ENCODE peak calls at places on chromosomes 16 and 17, in ten cellular contexts. One of them, this sample, is unnamed.

GRCh38 chr17:76196675-76197074 is 43.6 kb downstream of the RNF157 start:
- DNase-seq in heart left ventricle: peak; percentile 77
- DNase-seq in IMR-90: no peak
- DNase-seq in neural progenitor cell: no peak
- DNase-seq in suprapubic skin: peak; percentile 83
- DNase-seq in right atrium auricular region: peak; percentile 73
- DNase-seq in vagina: no peak
- DNase-seq in prostate gland: peak; percentile 88
- DNase-seq in astrocyte: no peak
- DNase-seq in PC-3: no peak
- DNase-seq in this sample: peak; percentile 97

GRCh38 chr16:51971184-51971583 is 575.8 kb downstream of the TOX3 start:
- DNase-seq in heart left ventricle: no peak
- DNase-seq in IMR-90: peak; percentile 52
- DNase-seq in neural progenitor cell: peak; percentile 55
- DNase-seq in suprapubic skin: no peak
- DNase-seq in right atrium auricular region: no peak
- DNase-seq in vagina: no peak
- DNase-seq in prostate gland: no peak
- DNase-seq in astrocyte: no peak
- DNase-seq in PC-3: no peak
- DNase-seq in this sample: no peak

GRCh38 chr17:11644265-11645212 is 46.3 kb downstream of the DNAH9 start:
- DNase-seq in heart left ventricle: peak; percentile 68
- DNase-seq in IMR-90: peak; percentile 36
- DNase-seq in neural progenitor cell: peak; percentile 85
- DNase-seq in suprapubic skin: no peak
- DNase-seq in right atrium auricular region: peak; percentile 66
- DNase-seq in vagina: peak; percentile 40
- DNase-seq in prostate gland: peak; percentile 81
- DNase-seq in astrocyte: peak; percentile 20
- DNase-seq in PC-3: peak; percentile 71
- DNase-seq in this sample: peak; percentile 19

GRCh38 chr17:56148333-56148732 is 4.9 kb upstream of the ANKFN1 start:
- DNase-seq in heart left ventricle: no peak
- DNase-seq in IMR-90: no peak
- DNase-seq in neural progenitor cell: no peak
- DNase-seq in suprapubic skin: no peak
- DNase-seq in right atrium auricular region: no peak
- DNase-seq in vagina: no peak
- DNase-seq in prostate gland: no peak
- DNase-seq in astrocyte: no peak
- DNase-seq in PC-3: no peak
- DNase-seq in this sample: no peak

GRCh38 chr17:61423967-61424649 is 24.5 kb downstream of the TBX2 start:
- DNase-seq in heart left ventricle: no peak
- DNase-seq in IMR-90: no peak
- DNase-seq in neural progenitor cell: no peak
- DNase-seq in suprapubic skin: no peak
- DNase-seq in right atrium auricular region: no peak
- DNase-seq in vagina: no peak
- DNase-seq in prostate gland: no peak
- DNase-seq in astrocyte: no peak
- DNase-seq in PC-3: no peak
- DNase-seq in this sample: no peak

GRCh38 chr17:2302740-2303277 is 776 bp downstream of the SMG6 start:
- DNase-seq in heart left ventricle: no peak
- DNase-seq in IMR-90: peak; percentile 6
- DNase-seq in neural progenitor cell: peak; percentile 40
- DNase-seq in suprapubic skin: no peak
- DNase-seq in right atrium auricular region: no peak
- DNase-seq in vagina: no peak
- DNase-seq in prostate gland: no peak
- DNase-seq in astrocyte: no peak
- DNase-seq in PC-3: no peak
- DNase-seq in this sample: no peak

GRCh38 chr16:81707411-81708321 is 71.4 kb upstream of the PLCG2 start:
- DNase-seq in heart left ventricle: no peak
- DNase-seq in IMR-90: peak; percentile 73
- DNase-seq in neural progenitor cell: no peak
- DNase-seq in suprapubic skin: no peak
- DNase-seq in right atrium auricular region: no peak
- DNase-seq in vagina: no peak
- DNase-seq in prostate gland: no peak
- DNase-seq in astrocyte: peak; percentile 51
- DNase-seq in PC-3: peak; percentile 37
- DNase-seq in this sample: no peak

GRCh38 chr17:35795007-35795870 is at the start of gene MMP28:
- DNase-seq in heart left ventricle: peak; percentile 50
- DNase-seq in IMR-90: no peak
- DNase-seq in neural progenitor cell: peak; percentile 78
- DNase-seq in suprapubic skin: peak; percentile 78
- DNase-seq in right atrium auricular region: no peak
- DNase-seq in vagina: peak; percentile 46
- DNase-seq in prostate gland: no peak
- DNase-seq in astrocyte: peak; percentile 21
- DNase-seq in PC-3: peak; percentile 40
- DNase-seq in this sample: no peak

GRCh38 chr16:3021449-3022207 is 1.5 kb downstream of the TNFRSF12A start:
- DNase-seq in heart left ventricle: peak; percentile 90
- DNase-seq in IMR-90: peak; percentile 94
- DNase-seq in neural progenitor cell: peak; percentile 96
- DNase-seq in suprapubic skin: peak; percentile 90
- DNase-seq in right atrium auricular region: peak; percentile 80
- DNase-seq in vagina: no peak
- DNase-seq in prostate gland: peak; percentile 57
- DNase-seq in astrocyte: peak; percentile 91
- DNase-seq in PC-3: peak; percentile 90
- DNase-seq in this sample: peak; percentile 95

GRCh38 chr17:36544049-36544319 is 735 bp upstream of the GGNBP2 start:
- DNase-seq in heart left ventricle: peak; percentile 43
- DNase-seq in IMR-90: peak; percentile 55
- DNase-seq in neural progenitor cell: peak; percentile 50
- DNase-seq in suprapubic skin: no peak
- DNase-seq in right atrium auricular region: peak; percentile 66
- DNase-seq in vagina: no peak
- DNase-seq in prostate gland: peak; percentile 36
- DNase-seq in astrocyte: peak; percentile 47
- DNase-seq in PC-3: peak; percentile 39
- DNase-seq in this sample: peak; percentile 37

GRCh38 chr16:3007957-3008748 is 4.6 kb upstream of the CLDN9 start:
- DNase-seq in heart left ventricle: no peak
- DNase-seq in IMR-90: no peak
- DNase-seq in neural progenitor cell: peak; percentile 59
- DNase-seq in suprapubic skin: no peak
- DNase-seq in right atrium auricular region: no peak
- DNase-seq in vagina: no peak
- DNase-seq in prostate gland: no peak
- DNase-seq in astrocyte: no peak
- DNase-seq in PC-3: no peak
- DNase-seq in this sample: no peak

GRCh38 chr16:88974641-88975215 is 2.3 kb downstream of the CBFA2T3 start:
- DNase-seq in heart left ventricle: no peak
- DNase-seq in IMR-90: no peak
- DNase-seq in neural progenitor cell: no peak
- DNase-seq in suprapubic skin: no peak
- DNase-seq in right atrium auricular region: no peak
- DNase-seq in vagina: no peak
- DNase-seq in prostate gland: no peak
- DNase-seq in astrocyte: no peak
- DNase-seq in PC-3: no peak
- DNase-seq in this sample: no peak

GRCh38 chr17:74987909-74988711 is 678 bp downstream of the CDR2L start:
- DNase-seq in heart left ventricle: peak; percentile 92
- DNase-seq in IMR-90: peak; percentile 76
- DNase-seq in neural progenitor cell: peak; percentile 88
- DNase-seq in suprapubic skin: peak; percentile 93
- DNase-seq in right atrium auricular region: peak; percentile 93
- DNase-seq in vagina: no peak
- DNase-seq in prostate gland: peak; percentile 83
- DNase-seq in astrocyte: peak; percentile 72
- DNase-seq in PC-3: peak; percentile 60
- DNase-seq in this sample: peak; percentile 63

GRCh38 chr17:49715221-49715620 is 7.5 kb upstream of the SLC35B1 start:
- DNase-seq in heart left ventricle: no peak
- DNase-seq in IMR-90: no peak
- DNase-seq in neural progenitor cell: no peak
- DNase-seq in suprapubic skin: no peak
- DNase-seq in right atrium auricular region: no peak
- DNase-seq in vagina: no peak
- DNase-seq in prostate gland: no peak
- DNase-seq in astrocyte: no peak
- DNase-seq in PC-3: no peak
- DNase-seq in this sample: no peak

GRCh38 chr16:72928089-72928981 is 119.6 kb downstream of the ZFHX3 start:
- DNase-seq in heart left ventricle: no peak
- DNase-seq in IMR-90: no peak
- DNase-seq in neural progenitor cell: no peak
- DNase-seq in suprapubic skin: no peak
- DNase-seq in right atrium auricular region: no peak
- DNase-seq in vagina: no peak
- DNase-seq in prostate gland: peak; percentile 66
- DNase-seq in astrocyte: no peak
- DNase-seq in PC-3: peak; percentile 66
- DNase-seq in this sample: no peak

GRCh38 chr16:11016524-11016988 is 72.2 kb downstream of the CLEC16A start:
- DNase-seq in heart left ventricle: no peak
- DNase-seq in IMR-90: peak; percentile 28
- DNase-seq in neural progenitor cell: no peak
- DNase-seq in suprapubic skin: no peak
- DNase-seq in right atrium auricular region: no peak
- DNase-seq in vagina: no peak
- DNase-seq in prostate gland: no peak
- DNase-seq in astrocyte: no peak
- DNase-seq in PC-3: peak; percentile 34
- DNase-seq in this sample: peak; percentile 64

GRCh38 chr16:5836979-5837670 is 739.5 kb upstream of the EEF2KMT start:
- DNase-seq in heart left ventricle: no peak
- DNase-seq in IMR-90: no peak
- DNase-seq in neural progenitor cell: no peak
- DNase-seq in suprapubic skin: no peak
- DNase-seq in right atrium auricular region: no peak
- DNase-seq in vagina: no peak
- DNase-seq in prostate gland: no peak
- DNase-seq in astrocyte: peak; percentile 31
- DNase-seq in PC-3: no peak
- DNase-seq in this sample: no peak

GRCh38 chr16:7443108-7443507 is 110.5 kb downstream of the RBFOX1 start:
- DNase-seq in heart left ventricle: no peak
- DNase-seq in IMR-90: no peak
- DNase-seq in neural progenitor cell: no peak
- DNase-seq in suprapubic skin: no peak
- DNase-seq in right atrium auricular region: no peak
- DNase-seq in vagina: no peak
- DNase-seq in prostate gland: no peak
- DNase-seq in astrocyte: no peak
- DNase-seq in PC-3: no peak
- DNase-seq in this sample: no peak

GRCh38 chr17:31319253-31319661 is 2.2 kb downstream of the EVI2A start:
- DNase-seq in heart left ventricle: no peak
- DNase-seq in IMR-90: no peak
- DNase-seq in neural progenitor cell: no peak
- DNase-seq in suprapubic skin: no peak
- DNase-seq in right atrium auricular region: no peak
- DNase-seq in vagina: no peak
- DNase-seq in prostate gland: no peak
- DNase-seq in astrocyte: no peak
- DNase-seq in PC-3: no peak
- DNase-seq in this sample: no peak

GRCh38 chr17:58326609-58327341 is 1.8 kb downstream of the TSPOAP1 start:
- DNase-seq in heart left ventricle: peak; percentile 15
- DNase-seq in IMR-90: no peak
- DNase-seq in neural progenitor cell: no peak
- DNase-seq in suprapubic skin: no peak
- DNase-seq in right atrium auricular region: no peak
- DNase-seq in vagina: no peak
- DNase-seq in prostate gland: no peak
- DNase-seq in astrocyte: no peak
- DNase-seq in PC-3: no peak
- DNase-seq in this sample: no peak
- TF ChIP-seq CTCF in heart left ventricle: no peak
- TF ChIP-seq CTCF in IMR-90: no peak
- TF ChIP-seq CTCF in neural progenitor cell: no peak
- TF ChIP-seq CTCF in suprapubic skin: no peak
- TF ChIP-seq CTCF in right atrium auricular region: no peak
- TF ChIP-seq CTCF in vagina: no peak
- TF ChIP-seq CTCF in prostate gland: no peak
- TF ChIP-seq CTCF in astrocyte: no peak
- TF ChIP-seq CTCF in PC-3: no peak
- TF ChIP-seq CTCF in this sample: no peak

GRCh38 chr16:20369452-20370054 is 17.0 kb upstream of the UMOD start:
- DNase-seq in heart left ventricle: no peak
- DNase-seq in IMR-90: no peak
- DNase-seq in neural progenitor cell: no peak
- DNase-seq in suprapubic skin: no peak
- DNase-seq in right atrium auricular region: no peak
- DNase-seq in vagina: no peak
- DNase-seq in prostate gland: no peak
- DNase-seq in astrocyte: no peak
- DNase-seq in PC-3: no peak
- DNase-seq in this sample: no peak
- H3K36me3 ChIP-seq in heart left ventricle: no peaks in the 10 kb centered on the region
- H3K36me3 ChIP-seq in IMR-90: no peaks in the 10 kb centered on the region
- H3K36me3 ChIP-seq in neural progenitor cell: no peaks in the 10 kb centered on the region
- H3K36me3 ChIP-seq in suprapubic skin: no peaks in the 10 kb centered on the region
- H3K36me3 ChIP-seq in right atrium auricular region: no peaks in the 10 kb centered on the region
- H3K36me3 ChIP-seq in vagina: no peaks in the 10 kb centered on the region
- H3K36me3 ChIP-seq in prostate gland: no peaks in the 10 kb centered on the region
- H3K36me3 ChIP-seq in astrocyte: no peaks in the 10 kb centered on the region
- H3K36me3 ChIP-seq in PC-3: no peaks in the 10 kb centered on the region
- H3K36me3 ChIP-seq in this sample: no peaks in the 10 kb centered on the region

GRCh38 chr16:65667013-65667578 is 545.2 kb upstream of the CDH11 start:
- DNase-seq in heart left ventricle: no peak
- DNase-seq in IMR-90: peak; percentile 28
- DNase-seq in neural progenitor cell: peak; percentile 72
- DNase-seq in suprapubic skin: no peak
- DNase-seq in right atrium auricular region: no peak
- DNase-seq in vagina: peak; percentile 85
- DNase-seq in prostate gland: no peak
- DNase-seq in astrocyte: peak; percentile 31
- DNase-seq in PC-3: peak; percentile 24
- DNase-seq in this sample: no peak
- TF ChIP-seq CTCF in heart left ventricle: no peak
- TF ChIP-seq CTCF in IMR-90: no peak
- TF ChIP-seq CTCF in neural progenitor cell: peak; percentile 49
- TF ChIP-seq CTCF in suprapubic skin: no peak
- TF ChIP-seq CTCF in right atrium auricular region: no peak
- TF ChIP-seq CTCF in vagina: no peak
- TF ChIP-seq CTCF in prostate gland: no peak
- TF ChIP-seq CTCF in astrocyte: peak; percentile 7
- TF ChIP-seq CTCF in PC-3: peak; percentile 36
- TF ChIP-seq CTCF in this sample: no peak

GRCh38 chr17:59777033-59777432 is 69.6 kb downstream of the VMP1 start:
- DNase-seq in heart left ventricle: no peak
- DNase-seq in IMR-90: no peak
- DNase-seq in neural progenitor cell: no peak
- DNase-seq in suprapubic skin: no peak
- DNase-seq in right atrium auricular region: no peak
- DNase-seq in vagina: no peak
- DNase-seq in prostate gland: no peak
- DNase-seq in astrocyte: no peak
- DNase-seq in PC-3: no peak
- DNase-seq in this sample: no peak
- H3K36me3 ChIP-seq in heart left ventricle: no peaks in the 10 kb centered on the region
- H3K36me3 ChIP-seq in IMR-90: peaks cover 8% of the 10 kb centered on the region
- H3K36me3 ChIP-seq in neural progenitor cell: no peaks in the 10 kb centered on the region
- H3K36me3 ChIP-seq in suprapubic skin: peaks cover 45% of the 10 kb centered on the region
- H3K36me3 ChIP-seq in right atrium auricular region: peaks cover 34% of the 10 kb centered on the region
- H3K36me3 ChIP-seq in vagina: peaks cover 35% of the 10 kb centered on the region
- H3K36me3 ChIP-seq in prostate gland: no peaks in the 10 kb centered on the region
- H3K36me3 ChIP-seq in astrocyte: peaks cover 10% of the 10 kb centered on the region
- H3K36me3 ChIP-seq in PC-3: peaks cover 25% of the 10 kb centered on the region
- H3K36me3 ChIP-seq in this sample: no peaks in the 10 kb centered on the region